ENCODE peak calls at places on chromosomes 5 and 9, in eight cellular contexts. One of them, this sample, is unnamed.

GRCh38 chr5:117594165-117594564 is 1019.5 kb upstream of the SEMA6A start:
- DNase-seq in fibroblast of lung: peak; percentile 46
- DNase-seq in coronary artery: peak; percentile 71
- DNase-seq in HFFc6: no peak
- DNase-seq in endothelial cell: no peak
- DNase-seq in lower lobe of right lung: no peak
- DNase-seq in brain microvascular endothelial cell: no peak
- DNase-seq in Calu3: no peak
- DNase-seq in this sample: peak; percentile 25

GRCh38 chr5:126527892-126528291 is 67.1 kb downstream of the ALDH7A1 start:
- DNase-seq in fibroblast of lung: peak; percentile 55
- DNase-seq in coronary artery: no peak
- DNase-seq in HFFc6: peak; percentile 63
- DNase-seq in endothelial cell: no peak
- DNase-seq in lower lobe of right lung: no peak
- DNase-seq in brain microvascular endothelial cell: peak; percentile 69
- DNase-seq in Calu3: no peak
- DNase-seq in this sample: peak; percentile 23

GRCh38 chr5:133336121-133336968 is 276.0 kb downstream of the FSTL4 start:
- DNase-seq in fibroblast of lung: no peak
- DNase-seq in coronary artery: peak; percentile 55
- DNase-seq in HFFc6: no peak
- DNase-seq in endothelial cell: no peak
- DNase-seq in lower lobe of right lung: no peak
- DNase-seq in brain microvascular endothelial cell: no peak
- DNase-seq in Calu3: no peak
- DNase-seq in this sample: no peak

GRCh38 chr5:36242534-36243144 is 914 bp upstream of the NADK2 start:
- DNase-seq in fibroblast of lung: no peak
- DNase-seq in coronary artery: no peak
- DNase-seq in HFFc6: no peak
- DNase-seq in endothelial cell: peak; percentile 15
- DNase-seq in lower lobe of right lung: no peak
- DNase-seq in brain microvascular endothelial cell: no peak
- DNase-seq in Calu3: peak; percentile 9
- DNase-seq in this sample: no peak

GRCh38 chr5:35488786-35489185 is 128.9 kb upstream of the SPEF2 start:
- DNase-seq in fibroblast of lung: no peak
- DNase-seq in coronary artery: no peak
- DNase-seq in HFFc6: no peak
- DNase-seq in endothelial cell: no peak
- DNase-seq in lower lobe of right lung: no peak
- DNase-seq in brain microvascular endothelial cell: no peak
- DNase-seq in Calu3: no peak
- DNase-seq in this sample: no peak

GRCh38 chr5:136769900-136770684 is 404.7 kb upstream of the TRPC7 start:
- DNase-seq in fibroblast of lung: peak; percentile 40
- DNase-seq in coronary artery: no peak
- DNase-seq in HFFc6: peak; percentile 61
- DNase-seq in endothelial cell: peak; percentile 83
- DNase-seq in lower lobe of right lung: peak; percentile 53
- DNase-seq in brain microvascular endothelial cell: peak; percentile 55
- DNase-seq in Calu3: peak; percentile 81
- DNase-seq in this sample: peak; percentile 44

GRCh38 chr5:66513130-66513529 is 83.1 kb upstream of the MAST4 start:
- DNase-seq in fibroblast of lung: no peak
- DNase-seq in coronary artery: no peak
- DNase-seq in HFFc6: no peak
- DNase-seq in endothelial cell: no peak
- DNase-seq in lower lobe of right lung: no peak
- DNase-seq in brain microvascular endothelial cell: no peak
- DNase-seq in Calu3: no peak
- DNase-seq in this sample: no peak

GRCh38 chr9:111895996-111896941 is at the start of gene UGCG:
- DNase-seq in fibroblast of lung: peak; percentile 87
- DNase-seq in coronary artery: peak; percentile 89
- DNase-seq in HFFc6: peak; percentile 79
- DNase-seq in endothelial cell: peak; percentile 93
- DNase-seq in lower lobe of right lung: peak; percentile 92
- DNase-seq in brain microvascular endothelial cell: peak; percentile 81
- DNase-seq in Calu3: peak; percentile 90
- DNase-seq in this sample: peak; percentile 61

GRCh38 chr9:18493361-18494015 is 19.5 kb downstream of the ADAMTSL1 start:
- DNase-seq in fibroblast of lung: peak; percentile 58
- DNase-seq in coronary artery: no peak
- DNase-seq in HFFc6: peak; percentile 55
- DNase-seq in endothelial cell: no peak
- DNase-seq in lower lobe of right lung: no peak
- DNase-seq in brain microvascular endothelial cell: peak; percentile 11
- DNase-seq in Calu3: no peak
- DNase-seq in this sample: peak; percentile 39

GRCh38 chr5:174295736-174296481 is 250.4 kb downstream of the NSG2 start:
- DNase-seq in fibroblast of lung: no peak
- DNase-seq in coronary artery: peak; percentile 16
- DNase-seq in HFFc6: no peak
- DNase-seq in endothelial cell: no peak
- DNase-seq in lower lobe of right lung: no peak
- DNase-seq in brain microvascular endothelial cell: no peak
- DNase-seq in Calu3: no peak
- DNase-seq in this sample: no peak

GRCh38 chr5:50968296-50969206 is 302.1 kb downstream of the PARP8 start:
- DNase-seq in fibroblast of lung: no peak
- DNase-seq in coronary artery: no peak
- DNase-seq in HFFc6: no peak
- DNase-seq in endothelial cell: peak; percentile 11
- DNase-seq in lower lobe of right lung: no peak
- DNase-seq in brain microvascular endothelial cell: no peak
- DNase-seq in Calu3: no peak
- DNase-seq in this sample: no peak

GRCh38 chr9:111904889-111905288 is 8.3 kb downstream of the UGCG start:
- DNase-seq in fibroblast of lung: no peak
- DNase-seq in coronary artery: no peak
- DNase-seq in HFFc6: no peak
- DNase-seq in endothelial cell: no peak
- DNase-seq in lower lobe of right lung: no peak
- DNase-seq in brain microvascular endothelial cell: no peak
- DNase-seq in Calu3: no peak
- DNase-seq in this sample: no peak

GRCh38 chr9:11931109-11931508 is 762.1 kb upstream of the TYRP1 start:
- DNase-seq in fibroblast of lung: peak; percentile 8
- DNase-seq in coronary artery: no peak
- DNase-seq in HFFc6: no peak
- DNase-seq in endothelial cell: no peak
- DNase-seq in lower lobe of right lung: no peak
- DNase-seq in brain microvascular endothelial cell: no peak
- DNase-seq in Calu3: no peak
- DNase-seq in this sample: no peak

GRCh38 chr9:86027767-86028166 is 71.6 kb downstream of the GOLM1 start:
- DNase-seq in fibroblast of lung: no peak
- DNase-seq in coronary artery: no peak
- DNase-seq in HFFc6: no peak
- DNase-seq in endothelial cell: no peak
- DNase-seq in lower lobe of right lung: no peak
- DNase-seq in brain microvascular endothelial cell: no peak
- DNase-seq in Calu3: no peak
- DNase-seq in this sample: no peak

DNA sequence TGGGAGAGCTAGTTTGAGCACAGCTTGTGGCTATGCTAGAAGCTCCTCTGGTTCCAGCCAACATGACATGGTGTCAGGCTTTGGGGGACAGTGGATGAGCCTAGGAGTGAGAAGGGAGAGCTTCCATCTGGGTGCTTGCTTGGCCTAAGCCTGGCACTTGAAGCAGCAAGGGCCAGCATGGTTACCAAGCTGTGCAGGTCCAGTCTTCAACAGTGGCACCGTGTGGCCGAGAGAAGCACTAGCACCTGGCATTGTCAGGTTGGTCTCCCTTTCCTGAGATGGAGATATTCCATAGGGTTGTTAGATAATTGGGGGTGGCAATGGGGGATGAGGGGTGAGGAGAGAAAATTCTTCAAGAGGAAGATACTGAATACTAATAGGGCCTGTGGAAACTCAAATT is 261.9 kb downstream of the PBX3 start:
- DNase-seq in fibroblast of lung: no peak
- DNase-seq in coronary artery: no peak
- DNase-seq in HFFc6: no peak
- DNase-seq in endothelial cell: no peak
- DNase-seq in lower lobe of right lung: no peak
- DNase-seq in brain microvascular endothelial cell: no peak
- DNase-seq in Calu3: no peak
- DNase-seq in this sample: no peak
- TF ChIP-seq CTCF in fibroblast of lung: peak; percentile 22
- TF ChIP-seq CTCF in coronary artery: no peak
- TF ChIP-seq CTCF in HFFc6: peak; percentile 54
- TF ChIP-seq CTCF in endothelial cell: peak; percentile 21
- TF ChIP-seq CTCF in lower lobe of right lung: no peak
- TF ChIP-seq CTCF in brain microvascular endothelial cell: peak; percentile 53
- TF ChIP-seq CTCF in Calu3: no peak
- TF ChIP-seq CTCF in this sample: peak; percentile 21

DNA sequence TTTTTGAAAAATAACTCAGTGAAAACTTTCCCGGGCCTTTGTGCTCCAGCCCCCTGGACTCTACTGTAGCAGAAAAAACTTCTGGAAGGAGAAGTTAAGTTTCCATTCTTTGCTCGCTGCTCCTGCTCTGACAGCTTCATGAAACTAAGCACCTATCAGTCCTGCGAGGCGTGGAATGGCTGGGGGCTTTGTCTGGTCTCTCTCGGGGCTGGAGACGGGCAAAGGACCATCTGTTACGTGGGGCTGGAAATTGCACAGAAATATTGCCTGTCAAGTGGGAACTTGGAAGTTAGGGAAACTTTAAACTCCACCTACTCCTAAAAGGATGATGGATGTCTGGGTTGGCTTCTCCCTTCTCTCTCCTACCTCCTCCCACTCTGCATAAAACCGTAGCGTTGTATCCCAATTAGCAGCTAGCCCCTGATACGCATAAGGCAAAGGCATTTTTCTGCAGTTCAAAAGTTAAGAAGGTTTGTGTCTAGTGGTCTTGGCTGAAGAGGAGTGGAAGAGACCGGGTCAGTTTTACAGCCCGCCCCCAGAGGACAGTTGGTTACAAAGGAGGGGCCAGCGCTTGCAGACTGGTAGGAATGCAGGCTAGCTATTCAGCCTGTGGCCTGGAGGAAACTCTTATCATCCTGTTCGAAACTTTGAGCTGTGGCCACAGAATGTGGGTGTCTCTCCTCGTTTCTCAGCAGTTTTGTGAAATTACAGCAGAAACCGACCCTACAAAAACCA is 1.2 kb downstream of the FBXL7 start:
- DNase-seq in fibroblast of lung: peak; percentile 78
- DNase-seq in coronary artery: peak; percentile 77
- DNase-seq in HFFc6: peak; percentile 79
- DNase-seq in endothelial cell: peak; percentile 65
- DNase-seq in lower lobe of right lung: no peak
- DNase-seq in brain microvascular endothelial cell: peak; percentile 86
- DNase-seq in Calu3: no peak
- DNase-seq in this sample: peak; percentile 47
- TF ChIP-seq CTCF in fibroblast of lung: peak; percentile 28
- TF ChIP-seq CTCF in coronary artery: no peak
- TF ChIP-seq CTCF in HFFc6: peak; percentile 64
- TF ChIP-seq CTCF in endothelial cell: no peak
- TF ChIP-seq CTCF in lower lobe of right lung: no peak
- TF ChIP-seq CTCF in brain microvascular endothelial cell: peak; percentile 57
- TF ChIP-seq CTCF in Calu3: no peak
- TF ChIP-seq CTCF in this sample: peak; percentile 43

GRCh38 chr9:105355810-105356209 is 92.0 kb upstream of the FSD1L start:
- DNase-seq in fibroblast of lung: peak; percentile 82
- DNase-seq in coronary artery: no peak
- DNase-seq in HFFc6: no peak
- DNase-seq in endothelial cell: no peak
- DNase-seq in lower lobe of right lung: no peak
- DNase-seq in brain microvascular endothelial cell: peak; percentile 53
- DNase-seq in Calu3: no peak
- DNase-seq in this sample: no peak
- TF ChIP-seq CTCF in fibroblast of lung: no peak
- TF ChIP-seq CTCF in coronary artery: no peak
- TF ChIP-seq CTCF in HFFc6: no peak
- TF ChIP-seq CTCF in endothelial cell: no peak
- TF ChIP-seq CTCF in lower lobe of right lung: no peak
- TF ChIP-seq CTCF in brain microvascular endothelial cell: no peak
- TF ChIP-seq CTCF in Calu3: no peak
- TF ChIP-seq CTCF in this sample: no peak

GRCh38 chr5:150561192-150561512 is 53.2 kb downstream of the NDST1 start:
- DNase-seq in fibroblast of lung: no peak
- DNase-seq in coronary artery: no peak
- DNase-seq in HFFc6: no peak
- DNase-seq in endothelial cell: no peak
- DNase-seq in lower lobe of right lung: no peak
- DNase-seq in brain microvascular endothelial cell: no peak
- DNase-seq in Calu3: no peak
- DNase-seq in this sample: no peak
- TF ChIP-seq CTCF in fibroblast of lung: no peak
- TF ChIP-seq CTCF in coronary artery: peak; percentile 13
- TF ChIP-seq CTCF in HFFc6: peak; percentile 57
- TF ChIP-seq CTCF in endothelial cell: peak; percentile 52
- TF ChIP-seq CTCF in lower lobe of right lung: no peak
- TF ChIP-seq CTCF in brain microvascular endothelial cell: no peak
- TF ChIP-seq CTCF in Calu3: no peak
- TF ChIP-seq CTCF in this sample: no peak

GRCh38 chr9:7236186-7236585 is 478.4 kb downstream of the KDM4C start:
- DNase-seq in fibroblast of lung: no peak
- DNase-seq in coronary artery: no peak
- DNase-seq in HFFc6: no peak
- DNase-seq in endothelial cell: no peak
- DNase-seq in lower lobe of right lung: no peak
- DNase-seq in brain microvascular endothelial cell: no peak
- DNase-seq in Calu3: no peak
- DNase-seq in this sample: no peak

GRCh38 chr9:7237473-7238243 is 479.9 kb downstream of the KDM4C start:
- DNase-seq in fibroblast of lung: peak; percentile 19
- DNase-seq in coronary artery: no peak
- DNase-seq in HFFc6: no peak
- DNase-seq in endothelial cell: no peak
- DNase-seq in lower lobe of right lung: no peak
- DNase-seq in brain microvascular endothelial cell: peak; percentile 19
- DNase-seq in Calu3: no peak
- DNase-seq in this sample: peak; percentile 85

GRCh38 chr9:7238244-7238637 is 480.5 kb downstream of the KDM4C start:
- DNase-seq in fibroblast of lung: no peak
- DNase-seq in coronary artery: no peak
- DNase-seq in HFFc6: no peak
- DNase-seq in endothelial cell: no peak
- DNase-seq in lower lobe of right lung: no peak
- DNase-seq in brain microvascular endothelial cell: no peak
- DNase-seq in Calu3: no peak
- DNase-seq in this sample: no peak

GRCh38 chr9:7233516-7233915 is 475.7 kb downstream of the KDM4C start:
- DNase-seq in fibroblast of lung: no peak
- DNase-seq in coronary artery: no peak
- DNase-seq in HFFc6: no peak
- DNase-seq in endothelial cell: no peak
- DNase-seq in lower lobe of right lung: no peak
- DNase-seq in brain microvascular endothelial cell: no peak
- DNase-seq in Calu3: no peak
- DNase-seq in this sample: no peak

GRCh38 chr9:7234144-7234543 is 476.4 kb downstream of the KDM4C start:
- DNase-seq in fibroblast of lung: peak; percentile 28
- DNase-seq in coronary artery: no peak
- DNase-seq in HFFc6: peak; percentile 20
- DNase-seq in endothelial cell: peak; percentile 50
- DNase-seq in lower lobe of right lung: no peak
- DNase-seq in brain microvascular endothelial cell: peak; percentile 47
- DNase-seq in Calu3: peak; percentile 4
- DNase-seq in this sample: no peak
- TF ChIP-seq CTCF in fibroblast of lung: peak; percentile 68
- TF ChIP-seq CTCF in coronary artery: no peak
- TF ChIP-seq CTCF in HFFc6: peak; percentile 78
- TF ChIP-seq CTCF in endothelial cell: peak; percentile 74
- TF ChIP-seq CTCF in lower lobe of right lung: peak; percentile 30
- TF ChIP-seq CTCF in brain microvascular endothelial cell: peak; percentile 76
- TF ChIP-seq CTCF in Calu3: no peak
- TF ChIP-seq CTCF in this sample: peak; percentile 54

GRCh38 chr5:56814963-56815656 is at the start of gene MAP3K1:
- DNase-seq in fibroblast of lung: peak; percentile 61
- DNase-seq in coronary artery: peak; percentile 84
- DNase-seq in HFFc6: peak; percentile 22
- DNase-seq in endothelial cell: peak; percentile 89
- DNase-seq in lower lobe of right lung: peak; percentile 94
- DNase-seq in brain microvascular endothelial cell: peak; percentile 39
- DNase-seq in Calu3: peak; percentile 92
- DNase-seq in this sample: no peak
- TF ChIP-seq CTCF in fibroblast of lung: no peak
- TF ChIP-seq CTCF in coronary artery: no peak
- TF ChIP-seq CTCF in HFFc6: no peak
- TF ChIP-seq CTCF in endothelial cell: no peak
- TF ChIP-seq CTCF in lower lobe of right lung: no peak
- TF ChIP-seq CTCF in brain microvascular endothelial cell: peak; percentile 1
- TF ChIP-seq CTCF in Calu3: no peak
- TF ChIP-seq CTCF in this sample: no peak

This sample was measured in AG09309.